ENCODE peak calls at places on chromosomes 11 and 22, in nine cellular contexts. K, I, N, R, H, D, F, T and E are unnamed samples.

GRCh38 chr22:50581950-50582561 is 593 bp downstream of the CHKB start:
- DNase-seq in R (no peak), N (no peak), H (peak), F (no peak), I (no peak), K (no peak), T (peak), D (no peak), E (no peak)

GRCh38 chr22:30204742-30205111 is 41.8 kb downstream of the LIF start:
- DNase-seq in N (peak), D (peak), T (no peak), F (peak), K (no peak), H (no peak), I (peak), R (no peak), E (no peak)

GRCh38 chr22:31451709-31452571 is 37.7 kb downstream of the EIF4ENIF1 start:
- DNase-seq in H (no peak), D (peak), T (peak), F (no peak), R (no peak), N (peak), K (peak), I (peak), E (peak)

GRCh38 chr11:57513446-57513795 is 2.1 kb downstream of the SLC43A1 start:
- DNase-seq in D (no peak), R (no peak), T (no peak), H (no peak), N (no peak), I (no peak), F (no peak), K (no peak), E (no peak)

GRCh38 chr22:41288245-41288946 is 2.4 kb upstream of the RANGAP1 start:
- DNase-seq in K (peak), R (peak), N (peak), H (peak), F (peak), T (peak), I (no peak), D (peak), E (peak)

GRCh38 chr22:29824677-29825076 is 13.4 kb downstream of the ASCC2 start:
- DNase-seq in H (no peak), R (no peak), T (no peak), I (no peak), K (peak), D (no peak), F (no peak), N (no peak), E (no peak)

GRCh38 chr11:38019072-38019775 is 1421.2 kb upstream of the RAG2 start:
- DNase-seq in N (no peak), I (no peak), F (no peak), D (peak), R (no peak), H (no peak), K (no peak), T (peak), E (peak)

GRCh38 chr11:70614034-70614681 is 215.8 kb downstream of the CTTN start:
- DNase-seq in T (no peak), D (no peak), R (no peak), F (no peak), I (no peak), N (no peak), K (no peak), H (no peak), E (no peak)

GRCh38 chr11:66855574-66856495 is 1.0 kb upstream of the LRFN4 start:
- DNase-seq in D (peak), N (no peak), H (peak), F (peak), R (peak), T (peak), I (no peak), K (peak), E (no peak)

GRCh38 chr11:12767022-12767421 is 92.8 kb downstream of the TEAD1 start:
- DNase-seq in F (no peak), T (no peak), D (no peak), H (no peak), I (no peak), K (no peak), R (no peak), N (no peak), E (no peak)

GRCh38 chr11:130772266-130773227 is 143.7 kb downstream of the SNX19 start:
- DNase-seq in D (peak), K (peak), F (peak), N (peak), I (peak), H (peak), R (peak), T (peak), E (peak)

GRCh38 chr11:81496566-81496965 is 1237.1 kb downstream of the FAM181B start:
- DNase-seq in I (no peak), D (no peak), F (no peak), N (no peak), H (no peak), K (no peak), R (no peak), T (no peak), E (no peak)

GRCh38 chr11:67321313-67321871 is 18.1 kb downstream of the SSH3 start:
- DNase-seq in R (no peak), D (no peak), K (no peak), I (no peak), H (no peak), N (no peak), T (no peak), F (no peak), E (no peak)

GRCh38 chr11:69443138-69443967 is 38.1 kb upstream of the LINC01488 start:
- DNase-seq in T (peak), R (peak), H (no peak), K (peak), D (peak), I (no peak), F (peak), N (peak), E (no peak)

GRCh38 chr11:72328366-72329224 is 84.6 kb upstream of the PHOX2A start:
- DNase-seq in F (no peak), I (no peak), T (no peak), D (peak), N (no peak), K (no peak), H (no peak), R (no peak), E (no peak)

GRCh38 chr11:66008468-66009101 is 3.2 kb upstream of the CST6 start:
- DNase-seq in R (no peak), T (peak), F (no peak), D (no peak), I (no peak), K (no peak), H (peak), N (no peak), E (no peak)

GRCh38 chr11:67277231-67277961 is 11.1 kb downstream of the GRK2 start:
- DNase-seq in D (peak), F (peak), T (no peak), R (peak), I (no peak), N (no peak), H (no peak), K (peak), E (no peak)

GRCh38 chr22:35450824-35451541 is 51.0 kb downstream of the MCM5 start:
- DNase-seq in I (no peak), H (no peak), R (no peak), F (no peak), T (no peak), K (no peak), N (no peak), D (no peak), E (no peak)

GRCh38 chr22:17916226-17916889 is 108.0 kb downstream of the MICAL3 start:
- DNase-seq in N (no peak), R (no peak), I (no peak), T (no peak), F (no peak), D (no peak), K (no peak), H (no peak), E (no peak)

GRCh38 chr11:130872102-130872501 is 44.2 kb downstream of the SNX19 start:
- DNase-seq in D (no peak), K (no peak), I (no peak), T (no peak), R (no peak), H (no peak), F (no peak), N (no peak), E (no peak)

GRCh38 chr11:48142886-48143285 is 73.7 kb upstream of the OR4B1 start:
- DNase-seq in R (no peak), I (no peak), N (no peak), T (no peak), F (no peak), H (no peak), D (no peak), K (no peak), E (no peak)

GRCh38 chr11:7931168-7931567 is at the start of gene OR10A6:
- DNase-seq in T (no peak), N (no peak), D (no peak), I (no peak), H (no peak), R (no peak), K (no peak), F (no peak), E (no peak)

GRCh38 chr22:24063361-24063760 is 52.3 kb downstream of the CABIN1 start:
- DNase-seq in N (no peak), H (no peak), D (no peak), T (no peak), I (no peak), R (no peak), F (no peak), K (no peak), E (no peak)